ENCODE peak calls at places on chromosomes 16 and 17, in eight cellular contexts. One of them, this sample, is unnamed.

GRCh38 chr16:30028438-30029093 is 2.5 kb downstream of the TLCD3B start:
- DNase-seq in GM12891: no peak
- DNase-seq in cerebellar cortex: no peak
- DNase-seq in A172: peak
- DNase-seq in NCI-H1048: no peak
- DNase-seq in A549: no peak
- DNase-seq in NCI-H2081: no peak
- DNase-seq in ovary: no peak
- DNase-seq in this sample: no peak

GRCh38 chr17:82876149-82876548 is 36.3 kb upstream of the ZNF750 start:
- DNase-seq in NCI-H1048: no peak
- DNase-seq in A172: peak
- DNase-seq in cerebellar cortex: no peak
- DNase-seq in ovary: peak
- DNase-seq in NCI-H2081: no peak
- DNase-seq in A549: no peak
- DNase-seq in GM12891: no peak
- DNase-seq in this sample: no peak

GRCh38 chr17:68697850-68698313 is 96.7 kb upstream of the FAM20A start:
- DNase-seq in cerebellar cortex: no peak
- DNase-seq in ovary: no peak
- DNase-seq in A172: no peak
- DNase-seq in A549: no peak
- DNase-seq in NCI-H2081: no peak
- DNase-seq in GM12891: no peak
- DNase-seq in NCI-H1048: no peak
- DNase-seq in this sample: no peak

GRCh38 chr17:52606098-52606497 is 447.6 kb upstream of the CA10 start:
- DNase-seq in GM12891: no peak
- DNase-seq in ovary: no peak
- DNase-seq in cerebellar cortex: no peak
- DNase-seq in A549: no peak
- DNase-seq in NCI-H2081: no peak
- DNase-seq in A172: peak
- DNase-seq in NCI-H1048: no peak
- DNase-seq in this sample: no peak

GRCh38 chr17:16991349-16992009 is 19.6 kb upstream of the TNFRSF13B start:
- DNase-seq in NCI-H2081: peak
- DNase-seq in GM12891: peak
- DNase-seq in A172: peak
- DNase-seq in NCI-H1048: peak
- DNase-seq in ovary: peak
- DNase-seq in cerebellar cortex: peak
- DNase-seq in A549: peak
- DNase-seq in this sample: peak

GRCh38 chr16:57383276-57384247 is 11.3 kb downstream of the CX3CL1 start:
- DNase-seq in A172: peak
- DNase-seq in GM12891: no peak
- DNase-seq in NCI-H2081: no peak
- DNase-seq in ovary: no peak
- DNase-seq in NCI-H1048: no peak
- DNase-seq in A549: no peak
- DNase-seq in cerebellar cortex: no peak
- DNase-seq in this sample: no peak

GRCh38 chr16:47004652-47005051 is 31.2 kb upstream of the DNAJA2 start:
- DNase-seq in cerebellar cortex: no peak
- DNase-seq in A549: no peak
- DNase-seq in NCI-H2081: no peak
- DNase-seq in ovary: no peak
- DNase-seq in GM12891: no peak
- DNase-seq in NCI-H1048: no peak
- DNase-seq in A172: no peak
- DNase-seq in this sample: no peak

GRCh38 chr17:68016838-68017237 is 18.7 kb upstream of the KPNA2 start:
- DNase-seq in NCI-H1048: no peak
- DNase-seq in GM12891: no peak
- DNase-seq in A172: no peak
- DNase-seq in ovary: no peak
- DNase-seq in A549: no peak
- DNase-seq in cerebellar cortex: no peak
- DNase-seq in NCI-H2081: no peak
- DNase-seq in this sample: no peak

GRCh38 chr17:292016-292415 is 60.6 kb downstream of the RPH3AL start:
- DNase-seq in A549: no peak
- DNase-seq in A172: no peak
- DNase-seq in NCI-H1048: no peak
- DNase-seq in ovary: no peak
- DNase-seq in NCI-H2081: no peak
- DNase-seq in cerebellar cortex: no peak
- DNase-seq in GM12891: no peak
- DNase-seq in this sample: no peak

GRCh38 chr16:83925957-83926725 is 26.9 kb upstream of the OSGIN1 start:
- DNase-seq in GM12891: no peak
- DNase-seq in A172: no peak
- DNase-seq in NCI-H1048: no peak
- DNase-seq in NCI-H2081: no peak
- DNase-seq in ovary: no peak
- DNase-seq in A549: no peak
- DNase-seq in cerebellar cortex: no peak
- DNase-seq in this sample: no peak

GRCh38 chr16:75351183-75351582 is 82.1 kb downstream of the CFDP1 start:
- DNase-seq in A549: no peak
- DNase-seq in ovary: no peak
- DNase-seq in cerebellar cortex: no peak
- DNase-seq in NCI-H1048: no peak
- DNase-seq in A172: peak
- DNase-seq in GM12891: no peak
- DNase-seq in NCI-H2081: no peak
- DNase-seq in this sample: no peak

GRCh38 chr17:19331134-19331533 is 31.4 kb downstream of the B9D1 start:
- DNase-seq in A549: no peak
- DNase-seq in GM12891: no peak
- DNase-seq in A172: peak
- DNase-seq in ovary: no peak
- DNase-seq in cerebellar cortex: no peak
- DNase-seq in NCI-H2081: no peak
- DNase-seq in NCI-H1048: no peak
- DNase-seq in this sample: no peak

GRCh38 chr17:76152580-76152979 is 11.5 kb upstream of the FOXJ1 start:
- DNase-seq in NCI-H2081: no peak
- DNase-seq in NCI-H1048: no peak
- DNase-seq in GM12891: no peak
- DNase-seq in cerebellar cortex: no peak
- DNase-seq in A549: no peak
- DNase-seq in ovary: no peak
- DNase-seq in A172: no peak
- DNase-seq in this sample: no peak

GRCh38 chr16:2194166-2194834 is 2.1 kb downstream of the CASKIN1 start:
- DNase-seq in GM12891: no peak
- DNase-seq in A172: peak
- DNase-seq in ovary: no peak
- DNase-seq in NCI-H1048: no peak
- DNase-seq in A549: peak
- DNase-seq in cerebellar cortex: no peak
- DNase-seq in NCI-H2081: peak
- DNase-seq in this sample: no peak

GRCh38 chr16:86963600-86964575 is 353.3 kb downstream of the C16orf95 start:
- DNase-seq in cerebellar cortex: no peak
- DNase-seq in NCI-H2081: no peak
- DNase-seq in ovary: no peak
- DNase-seq in A549: no peak
- DNase-seq in NCI-H1048: no peak
- DNase-seq in GM12891: no peak
- DNase-seq in A172: no peak
- DNase-seq in this sample: no peak

GRCh38 chr17:78641666-78642065 is 64.5 kb upstream of the DNAH17 start:
- DNase-seq in GM12891: no peak
- DNase-seq in A172: no peak
- DNase-seq in A549: no peak
- DNase-seq in NCI-H2081: no peak
- DNase-seq in cerebellar cortex: no peak
- DNase-seq in NCI-H1048: no peak
- DNase-seq in ovary: no peak
- DNase-seq in this sample: no peak

GRCh38 chr16:50500171-50500874 is 47.9 kb upstream of the NKD1 start:
- DNase-seq in GM12891: no peak
- DNase-seq in A172: no peak
- DNase-seq in A549: no peak
- DNase-seq in NCI-H2081: no peak
- DNase-seq in NCI-H1048: no peak
- DNase-seq in ovary: no peak
- DNase-seq in cerebellar cortex: no peak
- DNase-seq in this sample: no peak

GRCh38 chr17:80826955-80827645 is 164.5 kb upstream of the CHMP6 start:
- DNase-seq in A172: peak
- DNase-seq in cerebellar cortex: peak
- DNase-seq in GM12891: no peak
- DNase-seq in ovary: no peak
- DNase-seq in A549: peak
- DNase-seq in NCI-H1048: no peak
- DNase-seq in NCI-H2081: peak
- DNase-seq in this sample: peak

GRCh38 chr16:349211-349610 is 3.3 kb downstream of the AXIN1 start:
- DNase-seq in A549: no peak
- DNase-seq in cerebellar cortex: no peak
- DNase-seq in A172: peak
- DNase-seq in ovary: no peak
- DNase-seq in NCI-H2081: no peak
- DNase-seq in NCI-H1048: no peak
- DNase-seq in GM12891: peak
- DNase-seq in this sample: no peak

GRCh38 chr16:56005958-56006357 is 130.8 kb upstream of the CES5A start:
- DNase-seq in NCI-H2081: no peak
- DNase-seq in A172: no peak
- DNase-seq in A549: no peak
- DNase-seq in cerebellar cortex: no peak
- DNase-seq in GM12891: no peak
- DNase-seq in ovary: no peak
- DNase-seq in NCI-H1048: no peak
- DNase-seq in this sample: no peak

GRCh38 chr17:50460831-50461526 is 7.7 kb downstream of the CHAD start:
- DNase-seq in cerebellar cortex: no peak
- DNase-seq in GM12891: no peak
- DNase-seq in ovary: no peak
- DNase-seq in A549: no peak
- DNase-seq in NCI-H1048: no peak
- DNase-seq in A172: no peak
- DNase-seq in NCI-H2081: no peak
- DNase-seq in this sample: no peak

GRCh38 chr16:48164907-48165715 is 9.3 kb upstream of the ABCC12 start:
- DNase-seq in ovary: peak
- DNase-seq in GM12891: peak
- DNase-seq in cerebellar cortex: peak
- DNase-seq in NCI-H1048: no peak
- DNase-seq in A172: peak
- DNase-seq in NCI-H2081: peak
- DNase-seq in A549: peak
- DNase-seq in this sample: peak

GRCh38 chr16:87845213-87845612 is 24.1 kb downstream of the SLC7A5 start:
- DNase-seq in GM12891: no peak
- DNase-seq in A172: no peak
- DNase-seq in NCI-H2081: no peak
- DNase-seq in NCI-H1048: no peak
- DNase-seq in A549: peak
- DNase-seq in ovary: no peak
- DNase-seq in cerebellar cortex: no peak
- DNase-seq in this sample: no peak

GRCh38 chr17:42179911-42180410 is 981 bp downstream of the KCNH4 start:
- DNase-seq in A172: no peak
- DNase-seq in NCI-H1048: peak
- DNase-seq in cerebellar cortex: no peak
- DNase-seq in GM12891: no peak
- DNase-seq in ovary: peak
- DNase-seq in NCI-H2081: peak
- DNase-seq in A549: peak
- DNase-seq in this sample: no peak

GRCh38 chr17:79749958-79750357 is 19.2 kb downstream of the ENPP7 start:
- DNase-seq in ovary: no peak
- DNase-seq in A172: no peak
- DNase-seq in cerebellar cortex: no peak
- DNase-seq in GM12891: no peak
- DNase-seq in NCI-H1048: no peak
- DNase-seq in NCI-H2081: no peak
- DNase-seq in A549: no peak
- DNase-seq in this sample: no peak